ENCODE peak calls at places on chromosome 9, in seven cellular contexts. T is ELR; C is SJSA1; I is effector CD4-positive, alpha-beta T cell; O is HAP-1; G is hippocampal formation; K is HT1080. Z is an unnamed sample.

GRCh38 chr9:103397868-103398600 is 402.9 kb downstream of the CYLC2 start:
- DNase-seq in G (peak), I (no peak), O (peak), T (peak), K (peak), C (no peak), Z (peak)

GRCh38 chr9:70081120-70081495 is 37.5 kb downstream of the MAMDC2 start:
- DNase-seq in K (peak), I (no peak), O (no peak), G (no peak), T (peak), C (peak), Z (peak)

GRCh38 chr9:122498883-122499288 is 11.7 kb upstream of the OR1J2 start:
- DNase-seq in I (no peak), T (peak), K (peak), C (no peak), O (peak), G (no peak), Z (no peak)

GRCh38 chr9:114023961-114024360 is 54.1 kb downstream of the AMBP start:
- DNase-seq in T (no peak), G (no peak), K (no peak), C (no peak), O (no peak), I (no peak), Z (no peak)

GRCh38 chr9:14323083-14323968 is 9.4 kb upstream of the NFIB start:
- DNase-seq in C (no peak), O (no peak), I (no peak), T (no peak), G (no peak), K (no peak), Z (no peak)

GRCh38 chr9:126957687-126958053 is 43.1 kb downstream of the RALGPS1 start:
- DNase-seq in T (peak), G (no peak), C (no peak), K (peak), I (no peak), O (peak), Z (no peak)

GRCh38 chr9:101495810-101496209 is 37.8 kb upstream of the RNF20 start:
- DNase-seq in I (no peak), G (no peak), K (no peak), O (no peak), C (no peak), T (peak), Z (no peak)

GRCh38 chr9:129669141-129669718 is 3.8 kb downstream of the PRRX2 start:
- DNase-seq in G (no peak), O (no peak), C (peak), I (no peak), K (peak), T (peak), Z (peak)

GRCh38 chr9:138010274-138010800 is 132.8 kb downstream of the CACNA1B start:
- DNase-seq in C (no peak), T (no peak), G (no peak), I (no peak), K (no peak), O (no peak), Z (no peak)

GRCh38 chr9:3980771-3981170 is 319.1 kb downstream of the GLIS3 start:
- DNase-seq in C (no peak), O (no peak), I (no peak), K (no peak), T (no peak), G (peak), Z (peak)

GRCh38 chr9:98146101-98146991 is 27.3 kb upstream of the TRIM14 start:
- DNase-seq in T (peak), O (peak), I (no peak), G (no peak), K (peak), C (no peak), Z (no peak)

GRCh38 chr9:14222149-14222835 is 91.6 kb downstream of the NFIB start:
- DNase-seq in G (no peak), K (no peak), C (no peak), I (no peak), O (no peak), T (no peak), Z (no peak)

GRCh38 chr9:129619787-129620668 is 873 bp downstream of the C9orf50 start:
- DNase-seq in C (no peak), T (peak), O (peak), I (no peak), K (no peak), G (no peak), Z (no peak)

GRCh38 chr9:91825422-91825821 is 124.6 kb downstream of the ROR2 start:
- DNase-seq in O (no peak), G (no peak), C (no peak), K (peak), I (no peak), T (peak), Z (no peak)

GRCh38 chr9:136799079-136799853 is 3.1 kb downstream of the CCDC183 start:
- DNase-seq in C (no peak), I (no peak), O (no peak), G (no peak), T (no peak), K (no peak), Z (no peak)

GRCh38 chr9:133251773-133252172 is 23.2 kb downstream of the ABO start:
- DNase-seq in O (no peak), I (no peak), G (no peak), C (no peak), K (no peak), T (no peak), Z (no peak)

GRCh38 chr9:115593587-115594091 is 475.7 kb upstream of the TNC start:
- DNase-seq in K (peak), C (no peak), O (peak), T (peak), I (no peak), G (peak), Z (no peak)

GRCh38 chr9:135905380-135906282 is 1.7 kb downstream of the CAMSAP1 start:
- DNase-seq in T (peak), I (peak), O (no peak), G (no peak), C (no peak), K (no peak), Z (no peak)

GRCh38 chr9:4530375-4530774 is 40.1 kb downstream of the SLC1A1 start:
- DNase-seq in K (peak), T (peak), O (no peak), I (no peak), C (no peak), G (no peak), Z (no peak)

GRCh38 chr9:21684831-21685362 is 117.5 kb upstream of the MTAP start:
- DNase-seq in G (no peak), T (peak), O (no peak), C (peak), K (peak), I (no peak), Z (no peak)

GRCh38 chr9:109903515-109904138 is 123.6 kb downstream of the PALM2AKAP2 start:
- DNase-seq in O (peak), C (peak), I (peak), G (peak), T (peak), K (peak), Z (no peak)

GRCh38 chr9:10274983-10275382 is 337.8 kb downstream of the PTPRD start:
- DNase-seq in C (no peak), I (no peak), O (no peak), K (no peak), T (no peak), G (peak), Z (no peak)

GRCh38 chr9:79764377-79764776 is 192.6 kb downstream of the TLE4 start:
- DNase-seq in C (peak), G (peak), I (no peak), K (peak), O (no peak), T (peak), Z (peak)

GRCh38 chr9:114499528-114499927 is 5.7 kb downstream of the WHRN start:
- DNase-seq in C (no peak), G (peak), T (no peak), K (no peak), I (no peak), O (peak), Z (no peak)

GRCh38 chr9:91214086-91214485 is 147.6 kb downstream of the AUH start:
- DNase-seq in O (no peak), T (peak), I (no peak), K (peak), G (no peak), C (no peak), Z (no peak)

GRCh38 chr9:134423166-134423565 is 96.9 kb downstream of the RXRA start:
- DNase-seq in O (no peak), K (no peak), I (no peak), T (no peak), C (no peak), G (no peak), Z (no peak)

GRCh38 chr9:114286146-114286679 is 36.7 kb upstream of the ORM1 start:
- DNase-seq in C (peak), G (no peak), K (no peak), T (no peak), O (no peak), I (no peak), Z (no peak)

GRCh38 chr9:27019589-27019988 is 14.1 kb upstream of the LRRC19 start:
- DNase-seq in T (peak), O (no peak), G (no peak), I (no peak), C (no peak), K (no peak), Z (peak)

GRCh38 chr9:81801190-81801589 is 111.8 kb upstream of the TLE1 start:
- DNase-seq in G (no peak), C (no peak), T (peak), K (peak), I (no peak), O (no peak), Z (no peak)

GRCh38 chr9:38017149-38017884 is 51.7 kb downstream of the SHB start:
- DNase-seq in K (peak), G (peak), C (peak), I (no peak), T (peak), O (peak), Z (no peak)

GRCh38 chr9:133563286-133564213 is 29.0 kb downstream of the ADAMTSL2 start:
- DNase-seq in I (no peak), G (no peak), O (no peak), K (no peak), C (no peak), T (no peak), Z (no peak)

Z was measured in skeletal muscle cell.